ENCODE peak calls at places on chromosomes 12 and 14, in five cellular contexts. W is G401; L is fibroblast of lung; X is stimulated activated CD4-positive, alpha-beta T cell treated with anti-CD3 and anti-CD28 coated beads, Interleukin-2, amount 100 ng/mL, for 48 hours; C is GM10248. G is an unnamed sample.

GRCh38 chr12:50882563-50882962 is 39.8 kb downstream of the TMPRSS12 start:
- DNase-seq in W (no peak), L (no peak), X (no peak), C (no peak), G (no peak)

GRCh38 chr12:121803861-121804416 is at the start of gene SETD1B:
- DNase-seq in W (peak; percentile 65), L (peak; percentile 70), X (peak; percentile 44), C (peak; percentile 45), G (no peak)

GRCh38 chr12:95336387-95337067 is 118.9 kb downstream of the VEZT start:
- DNase-seq in W (peak; percentile 98), L (peak; percentile 81), X (no peak), C (no peak), G (peak; percentile 22)

GRCh38 chr12:93237235-93237915 is 140.3 kb upstream of the NUDT4 start:
- DNase-seq in W (no peak), L (no peak), X (no peak), C (no peak), G (no peak)

GRCh38 chr12:79527498-79527897 is 163.3 kb downstream of the PAWR start:
- DNase-seq in W (no peak), L (no peak), X (no peak), C (no peak), G (no peak)

GRCh38 chr12:8913702-8914032 is 642 bp upstream of the PHC1 start:
- DNase-seq in W (no peak), L (peak; percentile 15), X (no peak), C (no peak), G (no peak)

GRCh38 chr12:47267571-47267970 is 187.8 kb upstream of the AMIGO2 start:
- DNase-seq in W (no peak), L (peak; percentile 64), X (no peak), C (no peak), G (no peak)

GRCh38 chr12:39830862-39831520 is 211.4 kb upstream of the ABCD2 start:
- DNase-seq in W (no peak), L (peak; percentile 8), X (no peak), C (no peak), G (no peak)

GRCh38 chr14:75748340-75748739 is 87.3 kb downstream of the TTLL5 start:
- DNase-seq in W (no peak), L (peak; percentile 47), X (no peak), C (no peak), G (no peak)

GRCh38 chr12:57187222-57188089 is 29.1 kb upstream of the NXPH4 start:
- DNase-seq in W (peak; percentile 70), L (no peak), X (no peak), C (no peak), G (no peak)

GRCh38 chr12:54719691-54720090 is 71.5 kb upstream of the DCD start:
- DNase-seq in W (no peak), L (no peak), X (no peak), C (no peak), G (no peak)

GRCh38 chr14:71103662-71104484 is 196.6 kb downstream of the PCNX1 start:
- DNase-seq in W (peak; percentile 70), L (peak; percentile 59), X (no peak), C (peak; percentile 65), G (no peak)

GRCh38 chr12:72982351-72982750 is 710.2 kb downstream of the TRHDE start:
- DNase-seq in W (no peak), L (peak; percentile 1), X (no peak), C (no peak), G (no peak)

GRCh38 chr12:6180300-6181051 is 19.7 kb upstream of the CD9 start:
- DNase-seq in W (no peak), L (peak; percentile 74), X (no peak), C (no peak), G (peak; percentile 86)

GRCh38 chr14:34062353-34062973 is 111.6 kb upstream of the EGLN3 start:
- DNase-seq in W (no peak), L (no peak), X (no peak), C (no peak), G (no peak)

GRCh38 chr12:46110928-46111699 is 120.7 kb upstream of the SCAF11 start:
- DNase-seq in W (no peak), L (no peak), X (no peak), C (no peak), G (no peak)

GRCh38 chr14:76673261-76673660 is 88.0 kb upstream of the VASH1 start:
- DNase-seq in W (no peak), L (no peak), X (no peak), C (no peak), G (no peak)

GRCh38 chr12:89350260-89350659 is 2.0 kb downstream of the DUSP6 start:
- DNase-seq in W (no peak), L (no peak), X (no peak), C (no peak), G (no peak)

GRCh38 chr12:116338064-116338872 is 60.8 kb upstream of the MED13L start:
- DNase-seq in W (no peak), L (no peak), X (no peak), C (no peak), G (no peak)

GRCh38 chr14:76778546-76779215 is 17.4 kb downstream of the VASH1 start:
- DNase-seq in W (no peak), L (no peak), X (no peak), C (no peak), G (no peak)

GRCh38 chr14:68241862-68242490 is 422.4 kb downstream of the RAD51B start:
- DNase-seq in W (no peak), L (no peak), X (no peak), C (no peak), G (no peak)

GRCh38 chr14:29663281-29663801 is 264.3 kb downstream of the PRKD1 start:
- DNase-seq in W (no peak), L (peak; percentile 16), X (no peak), C (no peak), G (no peak)

GRCh38 chr14:69712637-69713088 is 54.3 kb upstream of the SRSF5 start:
- DNase-seq in W (peak; percentile 36), L (no peak), X (no peak), C (no peak), G (no peak)

GRCh38 chr12:88062464-88062863 is 33.3 kb upstream of the C12orf50 start:
- DNase-seq in W (no peak), L (no peak), X (no peak), C (peak; percentile 8), G (no peak)

GRCh38 chr14:101022916-101023435 is 119.5 kb upstream of the RTL1 start:
- DNase-seq in W (no peak), L (no peak), X (no peak), C (no peak), G (no peak)

GRCh38 chr14:54410215-54410614 is 13.4 kb downstream of the CDKN3 start:
- DNase-seq in W (no peak), L (no peak), X (no peak), C (no peak), G (no peak)

GRCh38 chr12:76880156-76881023 is 1.6 kb upstream of the CSRP2 start:
- DNase-seq in W (no peak), L (peak; percentile 40), X (no peak), C (no peak), G (no peak)

GRCh38 chr12:60112778-60113177 is 516.9 kb downstream of the SLC16A7 start:
- DNase-seq in W (no peak), L (no peak), X (no peak), C (no peak), G (no peak)

GRCh38 chr14:86296173-86296572 is 766.2 kb downstream of the FLRT2 start:
- DNase-seq in W (no peak), L (peak; percentile 7), X (no peak), C (no peak), G (no peak)

GRCh38 chr14:61640834-61641170 is 54.5 kb upstream of the HIF1A start:
- DNase-seq in W (no peak), L (no peak), X (no peak), C (no peak), G (no peak)

GRCh38 chr12:33734871-33735270 is 287.4 kb upstream of the ALG10 start:
- DNase-seq in W (no peak), L (no peak), X (no peak), C (no peak), G (no peak)

GRCh38 chr12:6224550-6224949 is 24.4 kb downstream of the CD9 start:
- DNase-seq in W (no peak), L (peak; percentile 74), X (no peak), C (no peak), G (peak; percentile 59)

GRCh38 chr12:45282411-45282810 is 66.5 kb downstream of the ANO6 start:
- DNase-seq in W (no peak), L (no peak), X (no peak), C (no peak), G (peak; percentile 70)